ENCODE peak calls at places on chromosome 9, in six cellular contexts. S, R, T, P, L and X are unnamed samples.

GRCh38 chr9:78601957-78602565 is 305.1 kb downstream of the PSAT1 start:
- DNase-seq in S (peak), R (peak), T (peak), P (peak), L (no peak), X (no peak)

GRCh38 chr9:127384016-127384730 is 12.8 kb upstream of the SLC2A8 start:
- DNase-seq in S (no peak), R (no peak), T (no peak), P (no peak), L (no peak), X (no peak)

GRCh38 chr9:28539432-28539831 is 966.2 kb upstream of the C9orf72 start:
- DNase-seq in S (no peak), R (peak), T (no peak), P (no peak), L (no peak), X (no peak)

GRCh38 chr9:134698587-134699342 is 57.2 kb downstream of the COL5A1 start:
- DNase-seq in S (peak), R (no peak), T (peak), P (peak), L (peak), X (no peak)

GRCh38 chr9:70952131-70952727 is 169.2 kb downstream of the TRPM3 start:
- DNase-seq in S (no peak), R (no peak), T (no peak), P (peak), L (no peak), X (no peak)

GRCh38 chr9:125961037-125961436 is 213.9 kb downstream of the PBX3 start:
- DNase-seq in S (no peak), R (no peak), T (no peak), P (no peak), L (no peak), X (no peak)

GRCh38 chr9:7520396-7520795 is 279.2 kb downstream of the DMAC1 start:
- DNase-seq in S (no peak), R (no peak), T (no peak), P (no peak), L (no peak), X (no peak)

GRCh38 chr9:129988607-129989361 is 54.2 kb downstream of the FNBP1 start:
- DNase-seq in S (peak), R (no peak), T (peak), P (no peak), L (no peak), X (no peak)

GRCh38 chr9:135525241-135526088 is 4.2 kb downstream of the LCN1 start:
- DNase-seq in S (no peak), R (no peak), T (peak), P (no peak), L (no peak), X (no peak)

GRCh38 chr9:91001146-91001611 is 199.6 kb downstream of the SYK start:
- DNase-seq in S (no peak), R (peak), T (no peak), P (peak), L (no peak), X (no peak)

GRCh38 chr9:13524245-13524644 is 244.8 kb upstream of the MPDZ start:
- DNase-seq in S (no peak), R (peak), T (no peak), P (peak), L (no peak), X (no peak)

GRCh38 chr9:76451234-76451633 is 7.7 kb upstream of the GCNT1 start:
- DNase-seq in S (no peak), R (peak), T (no peak), P (peak), L (no peak), X (peak)

GRCh38 chr9:134403292-134403681 is 77.0 kb downstream of the RXRA start:
- DNase-seq in S (no peak), R (no peak), T (no peak), P (no peak), L (peak), X (no peak)

GRCh38 chr9:134469041-134469875 is 143.0 kb downstream of the RXRA start:
- DNase-seq in S (no peak), R (no peak), T (no peak), P (peak), L (no peak), X (no peak)

GRCh38 chr9:122125158-122125890 is 32.2 kb upstream of the TTLL11 start:
- DNase-seq in S (peak), R (peak), T (peak), P (peak), L (peak), X (peak)

GRCh38 chr9:86557063-86557766 is 203.0 kb upstream of the TUT7 start:
- DNase-seq in S (no peak), R (peak), T (no peak), P (peak), L (peak), X (peak)

GRCh38 chr9:35452481-35452880 is 37.4 kb upstream of the RUSC2 start:
- DNase-seq in S (peak), R (no peak), T (peak), P (peak), L (no peak), X (no peak)

GRCh38 chr9:115234094-115234493 is 116.1 kb upstream of the TNC start:
- DNase-seq in S (no peak), R (peak), T (no peak), P (peak), L (no peak), X (peak)

GRCh38 chr9:95071925-95072324 is 245.6 kb downstream of the FANCC start:
- DNase-seq in S (no peak), R (no peak), T (no peak), P (no peak), L (no peak), X (no peak)

GRCh38 chr9:80797841-80798688 is 891.3 kb downstream of the TLE1 start:
- DNase-seq in S (no peak), R (no peak), T (no peak), P (peak), L (no peak), X (peak)

GRCh38 chr9:237858-238345 is 23.2 kb downstream of the DOCK8 start:
- DNase-seq in S (no peak), R (no peak), T (no peak), P (no peak), L (no peak), X (no peak)

GRCh38 chr9:98074119-98074990 is 17.8 kb downstream of the NANS start:
- DNase-seq in S (peak), R (peak), T (peak), P (peak), L (peak), X (no peak)

GRCh38 chr9:132241840-132242620 is 80.2 kb downstream of the NTNG2 start:
- DNase-seq in S (peak), R (no peak), T (no peak), P (peak), L (no peak), X (no peak)

GRCh38 chr9:34347800-34348158 is 18.4 kb downstream of the NUDT2 start:
- DNase-seq in S (no peak), R (no peak), T (no peak), P (no peak), L (no peak), X (no peak)

GRCh38 chr9:87673446-87674109 is 52.3 kb upstream of the CTSL start:
- DNase-seq in S (no peak), R (no peak), T (no peak), P (no peak), L (no peak), X (no peak)

GRCh38 chr9:78188594-78188993 is 47.3 kb upstream of the CEP78 start:
- DNase-seq in S (no peak), R (no peak), T (no peak), P (no peak), L (no peak), X (no peak)

GRCh38 chr9:68704804-68705635 is at the start of gene PIP5K1B:
- DNase-seq in S (peak), R (peak), T (peak), P (peak), L (peak), X (no peak)
- H3K4me3 ChIP-seq in S (peak), R (peak), T (peak), P (peak), L (peak), X (peak)

GRCh38 chr9:83708515-83709158 is 879 bp upstream of the UBQLN1 start:
- DNase-seq in S (peak), R (peak), T (peak), P (peak), L (peak), X (peak)

GRCh38 chr9:83715221-83715620 is 7.5 kb upstream of the UBQLN1 start:
- DNase-seq in S (no peak), R (no peak), T (no peak), P (no peak), L (no peak), X (no peak)

GRCh38 chr9:83715794-83716193 is 8.0 kb upstream of the UBQLN1 start:
- DNase-seq in S (no peak), R (no peak), T (no peak), P (no peak), L (no peak), X (no peak)

GRCh38 chr9:83714316-83714715 is 6.6 kb upstream of the UBQLN1 start:
- DNase-seq in S (peak), R (no peak), T (no peak), P (no peak), L (no peak), X (no peak)
- TF ChIP-seq CTCF in S (peak), R (no peak), T (peak), P (peak), L (no peak), X (peak)

DNA sequence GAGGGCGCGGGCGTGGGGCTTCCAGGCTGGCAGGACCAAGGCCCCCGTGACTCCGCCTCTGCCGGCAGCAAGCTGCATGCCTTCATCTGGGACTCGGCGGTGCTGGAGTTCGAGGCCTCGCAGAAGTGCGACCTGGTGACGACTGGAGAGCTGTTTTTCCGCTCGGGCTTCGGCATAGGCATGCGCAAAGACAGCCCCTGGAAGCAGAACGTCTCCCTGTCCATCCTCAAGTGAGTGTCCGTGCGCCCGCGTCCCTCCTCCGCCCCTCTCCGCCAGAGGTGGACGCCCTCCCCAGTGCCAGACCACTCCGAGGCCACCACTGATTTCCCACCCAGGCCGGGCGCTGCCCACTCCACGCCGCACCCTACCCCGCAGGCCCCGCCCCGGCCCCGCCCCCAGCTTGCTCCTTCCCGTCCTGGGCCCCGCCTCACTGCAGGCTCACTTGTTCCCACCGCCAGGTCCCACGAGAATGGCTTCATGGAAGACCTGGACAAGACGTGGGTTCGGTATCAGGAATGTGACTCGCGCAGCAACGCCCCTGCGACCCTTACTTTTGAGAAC is 6.7 kb downstream of the LRRC26 start:
- DNase-seq in S (no peak), R (peak), T (peak), P (no peak), L (no peak), X (no peak)
- H3K4me3 ChIP-seq in S (no peak), R (peak), T (no peak), P (peak), L (peak), X (peak)

DNA sequence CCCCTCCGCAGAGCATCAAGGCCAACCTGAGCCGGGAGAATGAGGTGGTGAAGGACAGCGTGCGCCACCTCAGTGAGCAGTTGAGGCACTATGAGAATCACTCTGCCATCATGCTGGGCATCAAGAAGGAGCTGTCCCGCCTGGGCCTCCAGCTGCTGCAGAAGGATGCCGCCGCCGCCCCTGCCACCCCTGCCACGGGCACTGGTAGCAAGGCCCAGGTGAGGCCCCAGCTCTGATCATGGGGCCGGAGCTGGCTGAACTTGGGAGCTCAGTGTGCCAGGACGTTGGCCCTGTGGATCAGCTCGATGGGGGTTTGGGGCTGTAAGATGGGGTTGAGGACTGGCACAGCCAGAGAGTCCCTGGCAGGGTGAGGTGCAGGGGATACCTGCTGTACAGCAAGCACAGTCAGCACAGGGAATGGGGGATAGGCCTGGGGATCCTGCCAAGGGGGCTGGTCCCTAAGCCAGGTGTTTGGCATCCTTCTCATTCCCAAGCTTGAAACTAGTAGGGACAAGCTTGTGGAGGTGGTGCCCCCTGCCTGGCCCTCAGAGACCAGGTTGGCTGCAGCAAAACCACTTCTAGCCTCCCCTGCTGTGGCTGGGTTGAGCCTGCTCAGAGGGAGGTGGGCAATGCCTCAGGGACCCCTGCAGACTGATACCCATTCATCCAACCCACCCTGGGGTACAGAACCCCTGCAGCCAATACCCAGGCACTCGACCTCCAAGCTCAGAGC is 22.5 kb downstream of the OLFML2A start:
- DNase-seq in S (no peak), R (no peak), T (no peak), P (no peak), L (no peak), X (no peak)
- TF ChIP-seq CTCF in S (no peak), R (no peak), T (peak), P (no peak), L (no peak), X (no peak)